ENCODE peak calls at places on chromosome 5, in six cellular contexts. S, J, N, V, W and H are unnamed samples. For H3K4me1, the result is how much of the 10 kb centered on the place peaks cover.

GRCh38 chr5:72487151-72487550 is 20.1 kb downstream of the ZNF366 start:
- DNase-seq in J (no peak), S (no peak), N (no peak), W (no peak), V (no peak), H (peak)

GRCh38 chr5:61625682-61626620 is 293.9 kb downstream of the ZSWIM6 start:
- DNase-seq in J (peak), S (peak), N (peak), V (peak), W (peak), H (no peak)

GRCh38 chr5:168347786-168348414 is 56.5 kb downstream of the WWC1 start:
- DNase-seq in W (no peak), J (no peak), N (no peak), V (no peak), S (no peak), H (peak)

GRCh38 chr5:157387683-157388093 is 72.3 kb upstream of the NIPAL4 start:
- DNase-seq in J (peak), W (peak), S (no peak), V (peak), N (peak), H (peak)

GRCh38 chr5:55865831-55866230 is 14.7 kb downstream of the IL31RA start:
- DNase-seq in W (peak), S (no peak), V (no peak), N (peak), J (no peak), H (no peak)

GRCh38 chr5:59893436-59894227 is at the start of gene PDE4D:
- DNase-seq in V (peak), J (peak), N (peak), W (peak), S (no peak), H (no peak)

GRCh38 chr5:79872309-79872708 is 118.8 kb downstream of the MTX3 start:
- DNase-seq in N (no peak), S (no peak), V (peak), W (no peak), J (no peak), H (no peak)

GRCh38 chr5:13212843-13213242 is 731.6 kb downstream of the DNAH5 start:
- DNase-seq in V (no peak), W (peak), J (no peak), S (no peak), N (no peak), H (no peak)

GRCh38 chr5:181092428-181092827 is 38.5 kb downstream of the OR2V1 start:
- DNase-seq in N (no peak), S (no peak), V (no peak), J (no peak), W (no peak), H (no peak)

GRCh38 chr5:42583322-42583721 is 160.1 kb downstream of the GHR start:
- DNase-seq in J (peak), W (peak), N (peak), S (peak), V (peak), H (peak)

GRCh38 chr5:38316544-38317224 is 58.3 kb downstream of the EGFLAM start:
- DNase-seq in N (peak), S (no peak), V (peak), W (no peak), J (no peak), H (no peak)

GRCh38 chr5:6359941-6360683 is 18.2 kb downstream of the MED10 start:
- DNase-seq in V (no peak), S (no peak), W (no peak), N (no peak), J (no peak), H (no peak)

GRCh38 chr5:109865636-109866035 is 175.9 kb downstream of the MAN2A1 start:
- DNase-seq in J (no peak), S (no peak), V (no peak), W (peak), N (peak), H (no peak)

GRCh38 chr5:110297152-110297670 is 429.3 kb downstream of the TMEM232 start:
- DNase-seq in N (no peak), W (no peak), J (no peak), S (no peak), V (no peak), H (no peak)

GRCh38 chr5:56465757-56466127 is 232.6 kb upstream of the ANKRD55 start:
- DNase-seq in W (no peak), N (no peak), V (no peak), J (no peak), S (no peak), H (no peak)

GRCh38 chr5:81233080-81233634 is at the start of gene CKMT2:
- DNase-seq in J (no peak), S (no peak), V (peak), N (peak), W (peak), H (no peak)

GRCh38 chr5:111747336-111747735 is 9.7 kb downstream of the NREP start:
- DNase-seq in J (no peak), S (no peak), W (peak), V (no peak), N (no peak), H (no peak)

GRCh38 chr5:116378007-116378831 is 196.4 kb downstream of the SEMA6A start:
- DNase-seq in W (no peak), J (no peak), N (no peak), V (no peak), S (no peak), H (no peak)

GRCh38 chr5:505946-506555 is 18.2 kb downstream of the SLC9A3 start:
- DNase-seq in N (no peak), V (no peak), W (no peak), S (no peak), J (no peak), H (no peak)

GRCh38 chr5:77960305-77960704 is 184.2 kb upstream of the TBCA start:
- DNase-seq in J (no peak), V (no peak), S (no peak), W (no peak), N (no peak), H (no peak)

GRCh38 chr5:77958642-77959315 is 182.6 kb upstream of the TBCA start:
- DNase-seq in S (no peak), W (no peak), V (no peak), N (no peak), J (no peak), H (no peak)

GRCh38 chr5:77957516-77957915 is 181.4 kb upstream of the TBCA start:
- DNase-seq in V (no peak), W (no peak), S (no peak), N (no peak), J (no peak), H (no peak)

GRCh38 chr5:77957081-77957480 is 180.9 kb upstream of the TBCA start:
- DNase-seq in J (no peak), V (no peak), S (no peak), N (no peak), W (no peak), H (no peak)

GRCh38 chr5:77957931-77958476 is 181.9 kb upstream of the TBCA start:
- DNase-seq in N (no peak), W (no peak), J (no peak), S (no peak), V (no peak), H (no peak)
- TF ChIP-seq CTCF in N (no peak), W (no peak), J (no peak), S (no peak), V (no peak), H (no peak)

DNA sequence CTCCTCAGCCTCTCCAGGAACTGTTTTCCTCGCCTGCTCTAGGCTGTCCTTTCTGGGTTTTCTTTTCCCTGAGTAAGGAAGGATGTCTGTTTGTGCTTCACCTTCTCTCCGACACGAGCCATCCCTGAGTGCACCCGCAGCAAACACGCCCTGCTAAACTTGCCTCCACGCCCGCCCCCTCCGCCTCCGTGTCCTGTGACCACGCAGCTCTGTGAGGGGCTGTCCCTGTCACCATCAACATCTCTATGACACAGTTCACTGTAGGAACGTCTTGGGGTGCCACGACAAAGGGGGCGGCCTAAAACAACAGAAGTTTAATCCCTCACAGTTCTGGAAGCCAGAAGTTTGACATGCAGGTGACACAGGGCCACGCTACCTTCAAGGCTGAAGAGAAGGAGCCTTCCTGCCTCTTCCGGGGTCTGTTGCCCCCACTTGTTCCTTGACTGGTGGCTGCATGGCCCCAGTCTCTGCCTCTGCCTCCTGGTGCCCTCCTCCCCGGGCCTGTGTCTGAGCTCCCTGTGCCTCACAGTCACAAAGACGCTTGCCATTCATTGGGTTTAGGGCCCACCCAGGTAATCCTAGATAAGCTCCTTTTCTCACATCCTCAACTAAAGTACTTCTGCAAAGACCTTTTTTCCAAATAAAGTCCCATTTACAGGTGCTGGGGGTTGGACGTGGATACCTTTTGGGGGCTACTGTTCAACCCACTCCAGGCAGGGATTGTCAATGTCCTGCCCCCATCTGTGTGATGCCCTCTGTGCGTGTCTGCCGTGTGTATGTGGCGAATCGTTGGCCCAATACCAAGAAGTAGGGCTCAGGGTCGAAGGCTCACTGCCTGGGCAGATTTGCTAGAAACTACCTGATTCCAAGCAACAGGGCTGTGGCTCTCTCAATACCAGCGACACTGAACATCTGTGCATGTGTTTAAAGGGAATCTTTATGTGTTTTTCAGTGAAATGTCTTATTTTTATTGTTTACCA is 39.7 kb downstream of the IRX2 start:
- DNase-seq in J (no peak), W (no peak), V (no peak), S (no peak), N (no peak), H (no peak)
- H3K4me1 ChIP-seq in J (under half), W (under half), V (under half), S (under half), N (under half), H (under half)

GRCh38 chr5:119828536-119828935 is 199.2 kb downstream of the FAM170A start:
- DNase-seq in N (no peak), V (no peak), W (no peak), S (no peak), J (no peak), H (no peak)

DNA sequence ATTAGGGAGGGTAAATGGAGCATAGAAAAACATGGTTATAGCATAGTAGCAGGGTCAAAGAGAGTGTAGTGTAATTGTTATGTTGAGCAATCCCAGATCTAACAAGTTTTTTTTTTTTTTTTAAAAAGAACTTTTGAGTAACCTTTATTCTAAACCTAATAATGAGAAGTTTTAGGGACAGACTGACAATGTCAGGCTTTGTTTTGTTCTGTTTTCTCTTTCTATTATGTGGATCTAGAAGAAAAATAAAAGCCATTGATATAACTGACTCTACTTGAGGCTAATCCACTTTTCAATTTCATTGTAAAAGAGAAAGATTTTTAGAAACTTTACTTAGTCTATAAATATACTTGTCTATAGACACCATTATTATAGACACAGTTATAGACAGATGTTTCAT is 200.0 kb downstream of the FAM170A start:
- DNase-seq in N (no peak), J (no peak), W (no peak), V (no peak), S (no peak), H (no peak)
- TF ChIP-seq CTCF in N (no peak), J (no peak), W (no peak), V (no peak), S (no peak), H (no peak)

GRCh38 chr5:95956900-95957293 is 4.8 kb downstream of the ELL2 start:
- DNase-seq in N (no peak), W (no peak), V (no peak), J (no peak), S (no peak), H (no peak)
- H3K4me1 ChIP-seq in N (under half), W (under half), V (under half), J (under half), S (under half), H (under half)

GRCh38 chr5:35246411-35246810 is 16.1 kb upstream of the PRLR start:
- DNase-seq in J (no peak), S (no peak), N (no peak), W (no peak), V (no peak), H (no peak)
- TF ChIP-seq CTCF in J (no peak), S (no peak), N (no peak), W (no peak), V (no peak), H (no peak)